ENCODE peak calls at places on chromosomes 4 and X, in four cellular contexts. One of them, this sample, is unnamed.

GRCh38 chrX:39810901-39811300 is 286.9 kb downstream of the BCOR start:
- DNase-seq in CD8-positive, alpha-beta memory T cell: no peak
- DNase-seq in left lung: no peak
- DNase-seq in lower lobe of right lung: no peak
- DNase-seq in this sample: no peak

GRCh38 chrX:154541896-154542722 is 4.5 kb downstream of the G6PD start:
- DNase-seq in left lung: peak
- DNase-seq in lower lobe of right lung: peak
- DNase-seq in CD8-positive, alpha-beta memory T cell: peak
- DNase-seq in this sample: no peak

GRCh38 chr4:118345813-118346212 is 7.0 kb downstream of the PRSS12 start:
- DNase-seq in lower lobe of right lung: no peak
- DNase-seq in left lung: no peak
- DNase-seq in CD8-positive, alpha-beta memory T cell: no peak
- DNase-seq in this sample: no peak

GRCh38 chr4:138957302-138957701 is 58.3 kb upstream of the NOCT start:
- DNase-seq in CD8-positive, alpha-beta memory T cell: no peak
- DNase-seq in left lung: no peak
- DNase-seq in lower lobe of right lung: no peak
- DNase-seq in this sample: no peak

GRCh38 chrX:67555578-67556203 is 11.9 kb downstream of the AR start:
- DNase-seq in left lung: peak
- DNase-seq in lower lobe of right lung: peak
- DNase-seq in CD8-positive, alpha-beta memory T cell: no peak
- DNase-seq in this sample: no peak

GRCh38 chr4:153112071-153112460 is 92.2 kb upstream of the TRIM2 start:
- DNase-seq in CD8-positive, alpha-beta memory T cell: no peak
- DNase-seq in left lung: no peak
- DNase-seq in lower lobe of right lung: no peak
- DNase-seq in this sample: peak

GRCh38 chr4:11506194-11506593 is 77.5 kb upstream of the HS3ST1 start:
- DNase-seq in CD8-positive, alpha-beta memory T cell: no peak
- DNase-seq in lower lobe of right lung: no peak
- DNase-seq in left lung: no peak
- DNase-seq in this sample: no peak

GRCh38 chr4:152803541-152803940 is 23.8 kb downstream of the ARFIP1 start:
- DNase-seq in left lung: no peak
- DNase-seq in CD8-positive, alpha-beta memory T cell: no peak
- DNase-seq in lower lobe of right lung: no peak
- DNase-seq in this sample: no peak

GRCh38 chr4:38132140-38132673 is 172.0 kb downstream of the PTTG2 start:
- DNase-seq in left lung: no peak
- DNase-seq in lower lobe of right lung: no peak
- DNase-seq in CD8-positive, alpha-beta memory T cell: peak
- DNase-seq in this sample: peak

GRCh38 chr4:120841580-120841979 is 80.9 kb downstream of the PRDM5 start:
- DNase-seq in left lung: no peak
- DNase-seq in lower lobe of right lung: no peak
- DNase-seq in CD8-positive, alpha-beta memory T cell: no peak
- DNase-seq in this sample: no peak

GRCh38 chr4:120843840-120844527 is 78.5 kb downstream of the PRDM5 start:
- DNase-seq in lower lobe of right lung: peak
- DNase-seq in CD8-positive, alpha-beta memory T cell: no peak
- DNase-seq in left lung: peak
- DNase-seq in this sample: no peak

GRCh38 chr4:120839624-120839973 is 82.9 kb downstream of the PRDM5 start:
- DNase-seq in CD8-positive, alpha-beta memory T cell: no peak
- DNase-seq in lower lobe of right lung: no peak
- DNase-seq in left lung: no peak
- DNase-seq in this sample: no peak

GRCh38 chr4:120839974-120840751 is 82.4 kb downstream of the PRDM5 start:
- DNase-seq in lower lobe of right lung: no peak
- DNase-seq in CD8-positive, alpha-beta memory T cell: no peak
- DNase-seq in left lung: no peak
- DNase-seq in this sample: no peak

DNA sequence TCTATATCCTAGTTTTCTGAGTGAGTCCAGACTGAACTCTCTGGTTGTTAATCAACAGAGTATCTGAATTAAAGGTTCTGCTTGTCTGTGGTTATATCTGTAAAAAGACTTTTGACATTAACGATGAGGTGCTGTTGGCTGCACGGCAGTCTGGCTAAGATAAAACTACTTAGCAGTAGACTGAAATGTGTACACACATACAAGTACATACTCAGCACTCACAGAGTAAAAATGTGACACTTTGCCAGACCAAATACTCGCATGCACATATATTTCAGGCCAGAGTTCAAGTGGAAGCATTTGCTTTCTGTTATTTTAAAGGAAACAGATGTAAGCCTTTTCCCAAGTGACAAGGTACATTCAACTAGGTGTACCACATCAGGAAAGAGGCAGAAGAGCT is 80.5 kb downstream of the PRDM5 start:
- DNase-seq in lower lobe of right lung: no peak
- DNase-seq in CD8-positive, alpha-beta memory T cell: no peak
- DNase-seq in left lung: no peak
- DNase-seq in this sample: no peak
- H3K27ac ChIP-seq in lower lobe of right lung: no peak
- H3K27ac ChIP-seq in CD8-positive, alpha-beta memory T cell: no peak
- H3K27ac ChIP-seq in left lung: no peak
- H3K27ac ChIP-seq in this sample: no peak

DNA sequence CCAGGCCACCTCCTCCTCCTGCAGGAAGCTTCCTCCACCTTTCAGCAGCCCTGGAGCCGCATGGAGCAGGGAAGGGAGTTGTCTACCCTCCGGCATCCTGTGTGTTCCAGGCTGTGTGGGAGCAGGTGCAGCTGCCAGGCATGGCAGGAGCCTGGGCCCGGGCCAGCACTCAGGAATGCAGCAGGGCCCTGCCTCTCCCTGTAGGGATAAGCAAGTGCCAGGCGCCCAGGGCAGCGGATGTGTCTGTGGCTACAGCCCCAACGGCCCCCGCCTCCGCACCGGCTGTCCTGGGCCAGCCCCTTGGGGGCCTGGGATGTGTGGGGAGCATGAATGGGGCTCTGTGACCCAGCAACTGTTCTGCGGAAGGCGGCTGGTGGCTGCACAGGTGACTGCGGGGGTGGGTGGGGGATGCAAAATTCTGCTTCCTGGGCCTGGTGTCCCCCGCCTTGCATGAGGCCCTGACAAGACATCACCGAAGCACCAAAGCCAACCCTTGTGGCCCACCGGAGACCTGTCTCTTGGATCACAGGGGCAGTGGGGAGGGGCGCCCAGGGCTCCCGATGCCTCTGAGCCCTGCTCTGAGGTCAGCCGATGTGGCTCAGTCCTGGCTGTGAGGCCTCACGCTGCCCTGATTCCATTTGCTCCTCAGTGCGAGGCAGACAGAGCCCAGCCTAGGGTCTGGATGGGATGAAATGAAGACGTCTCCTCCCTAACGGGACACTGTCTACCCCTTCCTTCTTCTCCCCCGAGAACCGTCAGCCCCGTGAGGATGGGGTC is 1.4 kb upstream of the DOK7 start:
- DNase-seq in CD8-positive, alpha-beta memory T cell: no peak
- DNase-seq in left lung: peak
- DNase-seq in lower lobe of right lung: peak
- DNase-seq in this sample: no peak
- H3K27ac ChIP-seq in CD8-positive, alpha-beta memory T cell: no peak
- H3K27ac ChIP-seq in left lung: no peak
- H3K27ac ChIP-seq in lower lobe of right lung: peak
- H3K27ac ChIP-seq in this sample: no peak

DNA sequence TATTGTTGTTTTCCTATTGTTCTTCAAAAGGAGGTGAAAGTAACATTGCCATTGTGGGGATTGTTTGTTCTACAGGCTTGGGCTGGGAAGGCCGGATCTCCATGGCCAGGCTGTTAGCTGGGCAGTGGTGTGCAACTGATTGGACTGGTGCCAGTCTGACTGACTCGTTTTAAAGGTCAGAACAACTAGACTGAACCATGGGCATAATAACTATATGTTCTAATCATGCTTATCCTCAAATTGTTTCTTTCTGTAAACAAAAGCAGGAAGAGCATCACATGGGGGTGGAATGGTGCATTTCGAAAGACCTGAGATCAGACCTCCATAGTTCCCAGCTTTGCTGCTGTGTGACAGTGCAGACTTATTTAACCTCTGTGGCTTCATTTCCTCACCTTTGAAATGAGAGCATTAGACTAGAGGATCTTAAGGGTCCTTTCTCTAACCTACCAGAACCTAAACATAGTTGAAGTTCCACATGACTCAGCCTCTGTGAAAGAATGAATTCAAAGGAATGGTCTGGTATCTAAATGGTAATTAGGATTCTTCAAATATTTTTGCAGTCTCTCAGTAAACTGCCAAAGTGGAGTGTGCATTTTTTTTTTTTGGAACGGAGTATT is 66.7 kb upstream of the PGRMC2 start:
- DNase-seq in lower lobe of right lung: no peak
- DNase-seq in CD8-positive, alpha-beta memory T cell: no peak
- DNase-seq in left lung: no peak
- DNase-seq in this sample: no peak
- H3K27ac ChIP-seq in lower lobe of right lung: peak
- H3K27ac ChIP-seq in CD8-positive, alpha-beta memory T cell: no peak
- H3K27ac ChIP-seq in left lung: peak
- H3K27ac ChIP-seq in this sample: no peak

GRCh38 chrX:18101087-18101486 is 119.6 kb downstream of the BEND2 start:
- DNase-seq in left lung: no peak
- DNase-seq in CD8-positive, alpha-beta memory T cell: no peak
- DNase-seq in lower lobe of right lung: no peak
- DNase-seq in this sample: no peak
- H3K27ac ChIP-seq in left lung: no peak
- H3K27ac ChIP-seq in CD8-positive, alpha-beta memory T cell: no peak
- H3K27ac ChIP-seq in lower lobe of right lung: no peak
- H3K27ac ChIP-seq in this sample: no peak

DNA sequence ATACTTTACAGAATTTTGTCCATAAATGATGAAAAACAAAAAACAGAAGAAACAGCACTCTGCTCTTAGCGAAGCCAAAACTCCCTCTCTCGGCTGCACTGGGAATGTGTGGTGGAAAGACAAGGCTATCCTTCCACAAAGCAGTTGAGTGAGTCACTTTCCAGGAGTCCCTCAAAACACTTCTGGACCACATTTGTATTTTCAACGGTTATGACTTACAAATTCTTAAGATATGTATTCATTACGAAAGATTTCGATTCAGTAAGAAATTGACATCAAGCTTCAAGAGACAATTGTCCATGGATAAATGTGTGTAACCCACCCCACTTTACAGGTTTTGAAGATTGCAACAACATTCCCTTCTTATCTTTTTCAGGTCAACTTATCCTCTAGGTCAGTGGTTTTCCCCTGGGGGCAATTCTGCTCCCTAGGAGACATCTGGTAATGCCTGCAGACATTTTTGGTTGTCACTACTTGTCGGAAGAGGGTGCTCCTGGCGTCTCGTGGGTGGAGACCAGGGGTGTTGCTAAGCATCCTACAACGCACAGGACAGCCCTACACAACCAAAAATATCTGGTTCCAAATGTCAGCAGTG is 66.7 kb upstream of the MTNR1A start:
- DNase-seq in lower lobe of right lung: no peak
- DNase-seq in left lung: no peak
- DNase-seq in CD8-positive, alpha-beta memory T cell: no peak
- DNase-seq in this sample: no peak
- H3K27ac ChIP-seq in lower lobe of right lung: no peak
- H3K27ac ChIP-seq in left lung: no peak
- H3K27ac ChIP-seq in CD8-positive, alpha-beta memory T cell: no peak
- H3K27ac ChIP-seq in this sample: no peak

GRCh38 chr4:5995901-5996623 is 22.2 kb downstream of the C4orf50 start:
- DNase-seq in lower lobe of right lung: no peak
- DNase-seq in left lung: no peak
- DNase-seq in CD8-positive, alpha-beta memory T cell: no peak
- DNase-seq in this sample: no peak

GRCh38 chr4:5996641-5997040 is 21.6 kb downstream of the C4orf50 start:
- DNase-seq in lower lobe of right lung: no peak
- DNase-seq in left lung: no peak
- DNase-seq in CD8-positive, alpha-beta memory T cell: no peak
- DNase-seq in this sample: no peak

GRCh38 chr4:5992171-5993062 is 25.8 kb downstream of the C4orf50 start:
- DNase-seq in CD8-positive, alpha-beta memory T cell: no peak
- DNase-seq in left lung: no peak
- DNase-seq in lower lobe of right lung: no peak
- DNase-seq in this sample: no peak

GRCh38 chr4:5993063-5993745 is 25.0 kb downstream of the C4orf50 start:
- DNase-seq in lower lobe of right lung: no peak
- DNase-seq in CD8-positive, alpha-beta memory T cell: no peak
- DNase-seq in left lung: no peak
- DNase-seq in this sample: no peak

DNA sequence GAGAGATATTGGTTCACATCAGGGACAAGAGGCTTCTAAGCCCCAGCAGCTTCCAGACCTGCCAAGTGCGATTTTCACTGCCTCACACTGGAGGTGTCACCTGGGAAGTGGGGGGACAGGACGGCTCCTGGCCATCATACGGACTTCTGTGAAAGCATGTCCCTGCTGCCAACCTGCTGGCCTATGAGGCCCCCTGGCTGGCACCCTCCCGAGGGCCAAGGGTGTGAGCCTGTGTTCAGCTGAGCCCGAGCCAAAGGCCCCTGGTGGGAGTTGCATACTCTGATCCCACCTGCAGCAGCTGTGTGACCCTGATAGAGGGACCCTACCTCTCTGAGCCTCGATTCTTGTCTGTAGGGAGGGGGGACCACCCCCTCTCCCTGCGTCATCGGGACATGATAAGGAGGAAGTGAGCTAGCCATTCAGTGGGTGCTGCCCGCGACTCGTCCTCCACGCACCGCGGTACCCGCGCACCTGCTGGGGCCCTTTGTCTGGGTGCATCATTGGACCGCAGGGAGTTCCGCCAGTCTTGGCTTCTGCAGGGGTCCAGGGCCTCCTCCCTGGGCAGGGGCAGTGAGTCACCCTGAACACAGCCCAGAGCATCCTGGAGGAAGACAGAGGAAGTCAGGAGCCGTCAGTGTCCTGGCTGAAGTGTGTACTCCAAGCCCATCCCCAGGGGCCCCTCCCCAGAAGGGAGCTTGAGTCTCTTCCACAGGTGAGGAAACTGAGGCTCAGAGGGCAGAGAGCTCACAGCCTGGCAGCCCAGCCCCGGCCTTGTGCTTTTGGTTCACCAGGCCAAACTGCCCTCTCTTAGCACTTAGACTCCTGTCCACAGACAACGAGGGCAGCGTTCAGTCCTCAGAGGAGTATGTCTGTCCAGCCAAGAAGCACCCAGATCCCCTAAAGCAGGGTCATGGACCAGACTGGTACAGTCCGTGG is 24.1 kb downstream of the C4orf50 start:
- DNase-seq in lower lobe of right lung: no peak
- DNase-seq in left lung: no peak
- DNase-seq in CD8-positive, alpha-beta memory T cell: no peak
- DNase-seq in this sample: no peak
- H3K27ac ChIP-seq in lower lobe of right lung: no peak
- H3K27ac ChIP-seq in left lung: no peak
- H3K27ac ChIP-seq in CD8-positive, alpha-beta memory T cell: no peak
- H3K27ac ChIP-seq in this sample: no peak

GRCh38 chr4:94726524-94727123 is 31.1 kb upstream of the BMPR1B start:
- DNase-seq in lower lobe of right lung: no peak
- DNase-seq in left lung: no peak
- DNase-seq in CD8-positive, alpha-beta memory T cell: no peak
- DNase-seq in this sample: no peak

GRCh38 chr4:94728056-94728766 is 29.5 kb upstream of the BMPR1B start:
- DNase-seq in left lung: no peak
- DNase-seq in CD8-positive, alpha-beta memory T cell: no peak
- DNase-seq in lower lobe of right lung: no peak
- DNase-seq in this sample: no peak

GRCh38 chr4:94732358-94732698 is 25.4 kb upstream of the BMPR1B start:
- DNase-seq in left lung: no peak
- DNase-seq in lower lobe of right lung: no peak
- DNase-seq in CD8-positive, alpha-beta memory T cell: no peak
- DNase-seq in this sample: no peak
- H3K27ac ChIP-seq in left lung: no peak
- H3K27ac ChIP-seq in lower lobe of right lung: no peak
- H3K27ac ChIP-seq in CD8-positive, alpha-beta memory T cell: no peak
- H3K27ac ChIP-seq in this sample: no peak